ENCODE peak calls at places on chromosomes 2 and 18, in ten cellular contexts. W is esophagus squamous epithelium, S is GM12891, D is ovary, H is HCT116, O is suprapubic skin, P is right lobe of liver, N is sigmoid colon, Q is stomach, A is tibial nerve. F is an unnamed sample.

GRCh38 chr18:3305354-3305762 is 43.4 kb downstream of the MYL12B start:
- DNase-seq in S (no peak), O (no peak), H (no peak), N (no peak), Q (no peak), A (no peak), P (no peak), D (no peak), W (peak; percentile 1), F (no peak)

GRCh38 chr2:134647607-134648256 is 71.1 kb downstream of the TMEM163 start:
- DNase-seq in H (no peak), W (no peak), A (no peak), N (peak; percentile 19), Q (no peak), O (no peak), D (no peak), P (no peak), S (no peak), F (no peak)

GRCh38 chr18:1302861-1303260 is 398.2 kb downstream of the ADCYAP1 start:
- DNase-seq in Q (no peak), N (no peak), D (no peak), O (no peak), W (no peak), S (no peak), P (no peak), A (no peak), H (no peak), F (no peak)

GRCh38 chr2:202941771-202942170 is 29.7 kb downstream of the CARF start:
- DNase-seq in S (no peak), P (no peak), N (no peak), O (no peak), W (no peak), H (no peak), D (no peak), Q (no peak), A (no peak), F (no peak)

GRCh38 chr2:106596844-106597243 is 109.7 kb downstream of the CD8B2 start:
- DNase-seq in P (no peak), O (no peak), Q (no peak), A (no peak), H (no peak), N (no peak), W (no peak), D (no peak), S (no peak), F (no peak)

GRCh38 chr2:179981085-179981484 is 26.0 kb downstream of the CWC22 start:
- DNase-seq in W (no peak), S (no peak), H (no peak), O (no peak), P (no peak), D (no peak), Q (no peak), A (no peak), N (no peak), F (no peak)

GRCh38 chr18:76458522-76459311 is 36.3 kb downstream of the ZNF516 start:
- DNase-seq in W (no peak), P (no peak), H (no peak), S (no peak), Q (no peak), O (peak; percentile 65), N (peak; percentile 53), D (no peak), A (no peak), F (no peak)

GRCh38 chr2:14677039-14677438 is 44.5 kb downstream of the LRATD1 start:
- DNase-seq in H (no peak), A (no peak), S (no peak), W (no peak), Q (no peak), O (no peak), N (no peak), D (no peak), P (no peak), F (no peak)

GRCh38 chr2:241112592-241112991 is 10.5 kb upstream of the MTERF4 start:
- DNase-seq in S (no peak), P (no peak), D (no peak), Q (no peak), H (no peak), A (no peak), O (peak; percentile 38), N (peak; percentile 13), W (no peak), F (no peak)
- TF ChIP-seq POLR2A in S (no peak), P (no peak), D (no peak), Q (no peak), H (no peak), A (no peak), O (no peak), N (no peak), W (no peak), F (no peak)

DNA sequence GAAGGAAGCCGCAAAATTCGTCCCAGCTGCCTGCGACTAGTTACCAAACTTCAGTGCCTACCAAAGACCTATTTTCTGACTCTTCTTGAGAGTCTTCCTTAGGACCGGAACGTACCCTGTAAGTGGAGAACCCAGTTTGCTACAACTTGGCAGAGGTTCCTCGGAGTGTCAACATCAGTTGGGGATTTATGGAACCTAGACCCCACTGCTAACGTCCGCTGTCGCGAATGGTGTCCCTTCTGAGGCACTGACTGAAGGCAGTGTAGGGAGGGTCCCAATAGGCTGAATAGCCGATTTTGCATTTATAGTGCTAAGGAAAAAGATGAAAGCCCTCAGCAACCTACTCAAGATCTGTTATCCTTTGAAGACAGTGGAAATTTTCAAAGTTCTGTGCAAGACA is 568 bp upstream of the STK17B start:
- DNase-seq in O (no peak), Q (no peak), D (no peak), H (no peak), N (no peak), S (no peak), W (no peak), A (no peak), P (no peak), F (no peak)
- TF ChIP-seq POLR2A in O (no peak), Q (no peak), D (no peak), H (no peak), N (no peak), S (no peak), W (no peak), A (no peak), P (no peak), F (no peak)

GRCh38 chr2:29245742-29246387 is 130.7 kb downstream of the CLIP4 start:
- DNase-seq in S (peak; percentile 27), O (no peak), A (no peak), D (no peak), P (no peak), W (no peak), Q (no peak), N (no peak), H (no peak), F (no peak)
- TF ChIP-seq POLR2A in S (no peak), O (no peak), A (no peak), D (no peak), P (no peak), W (no peak), Q (no peak), N (no peak), H (no peak), F (no peak)

GRCh38 chr2:10370895-10371294 is 68.2 kb downstream of the HPCAL1 start:
- DNase-seq in S (no peak), W (no peak), Q (no peak), N (no peak), P (peak; percentile 88), O (no peak), H (no peak), A (no peak), D (no peak), F (no peak)

GRCh38 chr2:10369269-10370255 is 66.9 kb downstream of the HPCAL1 start:
- DNase-seq in A (no peak), D (no peak), W (no peak), S (no peak), N (no peak), O (no peak), H (no peak), P (no peak), Q (peak; percentile 87), F (peak; percentile 42)

GRCh38 chr2:10371441-10372194 is 68.9 kb downstream of the HPCAL1 start:
- DNase-seq in O (no peak), N (no peak), Q (no peak), A (no peak), S (no peak), D (no peak), P (no peak), W (no peak), H (no peak), F (no peak)

GRCh38 chr2:10368491-10369231 is 66.0 kb downstream of the HPCAL1 start:
- DNase-seq in S (no peak), A (no peak), H (no peak), P (peak; percentile 95), Q (peak; percentile 81), D (no peak), O (no peak), W (no peak), N (no peak), F (no peak)

GRCh38 chr2:10370390-10370789 is 67.7 kb downstream of the HPCAL1 start:
- DNase-seq in O (no peak), D (no peak), S (no peak), Q (no peak), H (no peak), A (no peak), N (no peak), W (no peak), P (no peak), F (no peak)
- TF ChIP-seq POLR2A in O (no peak), D (no peak), S (no peak), Q (no peak), H (no peak), A (no peak), N (no peak), W (no peak), P (no peak), F (no peak)

DNA sequence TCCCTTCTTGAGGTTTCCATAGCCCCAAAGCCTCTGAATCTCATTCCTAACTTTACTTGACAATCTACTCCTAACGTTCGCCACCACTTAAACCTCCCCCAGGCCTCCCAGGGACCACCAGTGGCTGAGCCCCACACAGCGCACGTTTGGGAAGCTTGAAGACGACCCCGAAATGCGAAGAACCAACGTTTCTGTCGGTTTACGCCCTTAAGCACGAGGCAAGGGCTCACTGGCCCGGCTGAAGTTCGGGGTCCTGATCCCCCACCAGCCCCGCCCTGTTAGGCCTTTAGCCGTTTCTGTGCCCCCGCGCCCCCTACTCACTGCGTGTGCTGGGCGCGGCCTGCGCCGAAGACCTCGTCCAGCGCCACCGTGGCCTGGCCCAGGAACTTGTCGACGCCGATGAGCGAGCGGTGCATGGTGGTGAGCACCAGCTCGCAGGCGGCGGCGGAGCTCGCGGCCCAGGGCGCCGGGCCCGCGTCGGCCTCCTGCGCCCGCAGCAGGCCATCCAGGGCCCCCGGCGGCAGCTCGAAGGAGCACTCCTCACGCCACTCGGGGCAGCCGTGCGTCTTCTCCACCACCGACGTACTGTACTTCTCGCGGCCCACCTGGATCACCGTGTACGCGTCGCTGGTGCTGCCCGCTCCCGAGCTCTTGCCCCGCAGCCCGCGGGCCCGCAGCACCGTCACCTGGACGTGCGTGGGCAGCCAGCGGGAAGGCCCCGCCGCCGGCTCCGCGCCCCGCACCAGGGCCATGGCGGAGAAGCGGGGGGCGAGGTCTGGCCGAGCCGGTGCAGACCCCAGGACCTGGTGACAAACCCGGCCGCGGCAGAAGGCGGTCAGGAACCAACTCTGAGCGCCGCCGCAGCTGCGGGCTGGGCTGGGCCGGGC is 479 bp downstream of the RAB11FIP5 start:
- DNase-seq in N (peak; percentile 68), P (no peak), O (peak; percentile 83), H (peak; percentile 12), A (no peak), S (no peak), Q (peak; percentile 38), D (peak; percentile 47), W (no peak), F (peak; percentile 29)
- TF ChIP-seq POLR2A in N (no peak), P (peak; percentile 49), O (peak; percentile 50), H (no peak), A (no peak), S (no peak), Q (no peak), D (peak; percentile 39), W (no peak), F (peak; percentile 42)

F was measured in transverse colon.